ENCODE peak calls at places on chromosome 6, in six cellular contexts. E is lung, Z is prostate gland, S is GM23338, D is cardiac fibroblast, X is A549. O is an unnamed sample.

GRCh38 chr6:104599821-104600658 is 259.7 kb downstream of the HACE1 start:
- DNase-seq in E (no peak), Z (no peak), S (no peak), D (peak), X (no peak), O (peak)

GRCh38 chr6:25882066-25882496 is 8.0 kb upstream of the SLC17A3 start:
- DNase-seq in E (no peak), Z (no peak), S (peak), D (no peak), X (peak), O (no peak)

GRCh38 chr6:150898390-150899170 is 33.1 kb downstream of the MTHFD1L start:
- DNase-seq in E (no peak), Z (no peak), S (no peak), D (no peak), X (no peak), O (peak)

GRCh38 chr6:129583864-129584263 is 126.1 kb downstream of the ARHGAP18 start:
- DNase-seq in E (no peak), Z (no peak), S (no peak), D (no peak), X (no peak), O (no peak)

GRCh38 chr6:44662461-44663121 is 275.1 kb downstream of the CDC5L start:
- DNase-seq in E (peak), Z (no peak), S (peak), D (peak), X (no peak), O (peak)

GRCh38 chr6:146550911-146551310 is 7.3 kb downstream of the RAB32 start:
- DNase-seq in E (no peak), Z (no peak), S (no peak), D (peak), X (no peak), O (peak)

GRCh38 chr6:143928853-143929252 is 64.6 kb downstream of the ZC2HC1B start:
- DNase-seq in E (no peak), Z (no peak), S (no peak), D (no peak), X (no peak), O (no peak)

GRCh38 chr6:170552765-170553685 is at the start of gene PSMB1:
- DNase-seq in E (peak), Z (peak), S (peak), D (peak), X (peak), O (peak)

GRCh38 chr6:41073968-41074691 is 1.4 kb downstream of the NFYA start:
- DNase-seq in E (no peak), Z (no peak), S (peak), D (peak), X (no peak), O (peak)

GRCh38 chr6:14910692-14911547 is 334.9 kb upstream of the JARID2 start:
- DNase-seq in E (peak), Z (no peak), S (no peak), D (peak), X (no peak), O (peak)

GRCh38 chr6:36929607-36930006 is 24.9 kb upstream of the PI16 start:
- DNase-seq in E (no peak), Z (no peak), S (no peak), D (peak), X (no peak), O (peak)

GRCh38 chr6:112979830-112980229 is 632.7 kb downstream of the RFPL4B start:
- DNase-seq in E (no peak), Z (no peak), S (no peak), D (peak), X (no peak), O (peak)

GRCh38 chr6:11682525-11682924 is 96.1 kb downstream of the ADTRP start:
- DNase-seq in E (no peak), Z (no peak), S (no peak), D (no peak), X (no peak), O (no peak)

GRCh38 chr6:16511048-16511660 is 250.1 kb downstream of the ATXN1 start:
- DNase-seq in E (no peak), Z (no peak), S (peak), D (peak), X (peak), O (peak)

GRCh38 chr6:125136378-125136777 is 17.2 kb upstream of the TPD52L1 start:
- DNase-seq in E (no peak), Z (no peak), S (no peak), D (no peak), X (no peak), O (no peak)

GRCh38 chr6:165758441-165758840 is 95.4 kb upstream of the PDE10A start:
- DNase-seq in E (no peak), Z (no peak), S (no peak), D (no peak), X (no peak), O (no peak)

GRCh38 chr6:165760126-165760802 is 97.2 kb upstream of the PDE10A start:
- DNase-seq in E (no peak), Z (no peak), S (no peak), D (no peak), X (no peak), O (no peak)

GRCh38 chr6:165760803-165761185 is 97.8 kb upstream of the PDE10A start:
- DNase-seq in E (no peak), Z (no peak), S (no peak), D (no peak), X (no peak), O (no peak)

GRCh38 chr6:165751486-165751885 is 88.4 kb upstream of the PDE10A start:
- DNase-seq in E (no peak), Z (no peak), S (no peak), D (no peak), X (no peak), O (no peak)

GRCh38 chr6:165755583-165755982 is 92.5 kb upstream of the PDE10A start:
- DNase-seq in E (no peak), Z (no peak), S (peak), D (peak), X (no peak), O (no peak)
- TF ChIP-seq CTCF in E (no peak), Z (no peak), S (no peak), D (peak), X (no peak), O (no peak)

GRCh38 chr6:89475106-89475505 is 42.2 kb downstream of the ANKRD6 start:
- DNase-seq in E (no peak), Z (no peak), S (no peak), D (no peak), X (no peak), O (peak)
- H3K4me3 ChIP-seq in E (no peak), Z (no peak), S (no peak), D (no peak), X (no peak), O (no peak)

GRCh38 chr6:23334360-23334759 is 765.0 kb downstream of the HDGFL1 start:
- DNase-seq in E (no peak), Z (no peak), S (no peak), D (no peak), X (no peak), O (no peak)
- TF ChIP-seq CTCF in E (no peak), Z (no peak), S (no peak), D (no peak), X (no peak), O (no peak)

GRCh38 chr6:159104163-159104885 is 59.5 kb upstream of the TAGAP start:
- DNase-seq in E (peak), Z (peak), S (peak), D (peak), X (peak), O (peak)
- H3K4me3 ChIP-seq in E (no peak), Z (no peak), S (no peak), D (no peak), X (no peak), O (no peak)

DNA sequence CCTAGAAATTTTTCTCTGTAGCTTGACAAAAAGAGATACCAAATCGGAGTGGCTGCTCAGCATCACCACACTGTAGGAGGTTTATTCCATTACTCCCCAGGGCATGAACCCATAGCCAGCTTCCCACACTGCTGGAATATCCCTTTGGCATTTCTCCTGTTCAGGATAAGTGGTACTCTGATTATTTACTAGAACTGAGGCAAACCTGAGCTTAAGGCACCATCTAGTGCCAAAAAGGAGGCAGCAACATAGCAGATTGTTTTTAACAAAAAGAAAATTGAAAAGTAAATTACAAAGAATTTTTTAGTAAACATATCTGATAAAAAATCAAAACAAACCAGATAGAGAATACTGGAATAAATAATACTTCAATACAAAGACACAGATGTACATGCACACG is 181.7 kb downstream of the WDR27 start:
- DNase-seq in E (no peak), Z (no peak), S (no peak), D (peak), X (no peak), O (peak)
- TF ChIP-seq CTCF in E (no peak), Z (no peak), S (peak), D (peak), X (peak), O (peak)

DNA sequence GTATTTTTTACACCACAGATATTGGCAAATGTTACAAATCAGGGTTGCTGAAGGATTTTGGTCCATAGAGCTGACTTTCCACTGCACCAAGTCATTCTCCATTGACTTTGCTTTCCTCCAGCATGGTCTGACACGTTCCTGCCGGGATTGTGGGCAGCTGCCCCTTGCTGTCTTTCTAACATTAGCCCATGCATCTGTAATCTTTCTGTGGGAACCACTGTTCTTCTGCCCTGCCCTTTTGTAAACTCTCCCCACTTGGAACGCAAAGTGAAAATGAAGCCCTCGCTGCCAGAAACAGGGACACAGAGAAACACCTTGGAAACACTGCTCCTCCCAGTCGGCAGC is 169.6 kb upstream of the CDYL start:
- DNase-seq in E (no peak), Z (no peak), S (no peak), D (no peak), X (no peak), O (no peak)
- H3K4me3 ChIP-seq in E (no peak), Z (no peak), S (no peak), D (no peak), X (no peak), O (no peak)